ENCODE peak calls at places on chromosomes 6 and 20, in four cellular contexts. One of them, this sample, is unnamed.

GRCh38 chr6:90502866-90503407 is 83.9 kb downstream of the MAP3K7 start:
- DNase-seq in AG04449: no peak
- DNase-seq in RPMI7951: peak; percentile 8
- DNase-seq in stimulated activated CD8-positive, alpha-beta memory T cell treated with anti-CD3 and anti-CD28 coated beads, Interleukin-2, amount 100 ng/mL, for 1 hour: no peak
- DNase-seq in this sample: no peak

GRCh38 chr6:41625442-41625841 is 12.8 kb upstream of the MDFI start:
- DNase-seq in AG04449: no peak
- DNase-seq in RPMI7951: peak; percentile 49
- DNase-seq in stimulated activated CD8-positive, alpha-beta memory T cell treated with anti-CD3 and anti-CD28 coated beads, Interleukin-2, amount 100 ng/mL, for 1 hour: no peak
- DNase-seq in this sample: no peak

GRCh38 chr6:170456886-170457698 is 96.0 kb downstream of the PSMB1 start:
- DNase-seq in AG04449: no peak
- DNase-seq in RPMI7951: no peak
- DNase-seq in stimulated activated CD8-positive, alpha-beta memory T cell treated with anti-CD3 and anti-CD28 coated beads, Interleukin-2, amount 100 ng/mL, for 1 hour: no peak
- DNase-seq in this sample: no peak

GRCh38 chr6:7628479-7628878 is 38.5 kb downstream of the SNRNP48 start:
- DNase-seq in AG04449: no peak
- DNase-seq in RPMI7951: no peak
- DNase-seq in stimulated activated CD8-positive, alpha-beta memory T cell treated with anti-CD3 and anti-CD28 coated beads, Interleukin-2, amount 100 ng/mL, for 1 hour: no peak
- DNase-seq in this sample: no peak

GRCh38 chr6:85458184-85458583 is 8.3 kb downstream of the NT5E start:
- DNase-seq in AG04449: no peak
- DNase-seq in RPMI7951: no peak
- DNase-seq in stimulated activated CD8-positive, alpha-beta memory T cell treated with anti-CD3 and anti-CD28 coated beads, Interleukin-2, amount 100 ng/mL, for 1 hour: no peak
- DNase-seq in this sample: no peak

GRCh38 chr20:4050581-4050980 is 35.2 kb upstream of the RNF24 start:
- DNase-seq in AG04449: no peak
- DNase-seq in RPMI7951: no peak
- DNase-seq in stimulated activated CD8-positive, alpha-beta memory T cell treated with anti-CD3 and anti-CD28 coated beads, Interleukin-2, amount 100 ng/mL, for 1 hour: no peak
- DNase-seq in this sample: no peak

GRCh38 chr6:109002100-109002697 is 92.4 kb downstream of the SESN1 start:
- DNase-seq in AG04449: no peak
- DNase-seq in RPMI7951: peak; percentile 5
- DNase-seq in stimulated activated CD8-positive, alpha-beta memory T cell treated with anti-CD3 and anti-CD28 coated beads, Interleukin-2, amount 100 ng/mL, for 1 hour: no peak
- DNase-seq in this sample: no peak

GRCh38 chr6:123588546-123588895 is 48.2 kb downstream of the TRDN start:
- DNase-seq in AG04449: no peak
- DNase-seq in RPMI7951: no peak
- DNase-seq in stimulated activated CD8-positive, alpha-beta memory T cell treated with anti-CD3 and anti-CD28 coated beads, Interleukin-2, amount 100 ng/mL, for 1 hour: no peak
- DNase-seq in this sample: no peak

GRCh38 chr6:41071501-41071922 is 644 bp downstream of the OARD1 start:
- DNase-seq in AG04449: no peak
- DNase-seq in RPMI7951: no peak
- DNase-seq in stimulated activated CD8-positive, alpha-beta memory T cell treated with anti-CD3 and anti-CD28 coated beads, Interleukin-2, amount 100 ng/mL, for 1 hour: no peak
- DNase-seq in this sample: no peak

GRCh38 chr6:148596886-148597455 is 149.9 kb upstream of the UST start:
- DNase-seq in AG04449: no peak
- DNase-seq in RPMI7951: no peak
- DNase-seq in stimulated activated CD8-positive, alpha-beta memory T cell treated with anti-CD3 and anti-CD28 coated beads, Interleukin-2, amount 100 ng/mL, for 1 hour: no peak
- DNase-seq in this sample: no peak

GRCh38 chr6:99338188-99338587 is 11.3 kb downstream of the FAXC start:
- DNase-seq in AG04449: no peak
- DNase-seq in RPMI7951: no peak
- DNase-seq in stimulated activated CD8-positive, alpha-beta memory T cell treated with anti-CD3 and anti-CD28 coated beads, Interleukin-2, amount 100 ng/mL, for 1 hour: no peak
- DNase-seq in this sample: no peak

GRCh38 chr20:38523697-38524096 is 51.1 kb downstream of the RALGAPB start:
- DNase-seq in AG04449: no peak
- DNase-seq in RPMI7951: peak; percentile 50
- DNase-seq in stimulated activated CD8-positive, alpha-beta memory T cell treated with anti-CD3 and anti-CD28 coated beads, Interleukin-2, amount 100 ng/mL, for 1 hour: no peak
- DNase-seq in this sample: no peak

GRCh38 chr6:145529582-145529981 is 205.7 kb downstream of the EPM2A start:
- DNase-seq in AG04449: no peak
- DNase-seq in RPMI7951: peak; percentile 48
- DNase-seq in stimulated activated CD8-positive, alpha-beta memory T cell treated with anti-CD3 and anti-CD28 coated beads, Interleukin-2, amount 100 ng/mL, for 1 hour: no peak
- DNase-seq in this sample: no peak

GRCh38 chr6:30855429-30856069 is 28.8 kb upstream of the DDR1 start:
- DNase-seq in AG04449: no peak
- DNase-seq in RPMI7951: no peak
- DNase-seq in stimulated activated CD8-positive, alpha-beta memory T cell treated with anti-CD3 and anti-CD28 coated beads, Interleukin-2, amount 100 ng/mL, for 1 hour: no peak
- DNase-seq in this sample: no peak

GRCh38 chr6:117676577-117677218 is 1.4 kb downstream of the NUS1 start:
- DNase-seq in AG04449: no peak
- DNase-seq in RPMI7951: no peak
- DNase-seq in stimulated activated CD8-positive, alpha-beta memory T cell treated with anti-CD3 and anti-CD28 coated beads, Interleukin-2, amount 100 ng/mL, for 1 hour: no peak
- DNase-seq in this sample: no peak

GRCh38 chr6:6843057-6843627 is 254.6 kb downstream of the LY86 start:
- DNase-seq in AG04449: no peak
- DNase-seq in RPMI7951: peak; percentile 17
- DNase-seq in stimulated activated CD8-positive, alpha-beta memory T cell treated with anti-CD3 and anti-CD28 coated beads, Interleukin-2, amount 100 ng/mL, for 1 hour: no peak
- DNase-seq in this sample: no peak

GRCh38 chr6:38179300-38179699 is 359.8 kb downstream of the ZFAND3 start:
- DNase-seq in AG04449: no peak
- DNase-seq in RPMI7951: no peak
- DNase-seq in stimulated activated CD8-positive, alpha-beta memory T cell treated with anti-CD3 and anti-CD28 coated beads, Interleukin-2, amount 100 ng/mL, for 1 hour: no peak
- DNase-seq in this sample: no peak

GRCh38 chr6:90315354-90315960 is 18.8 kb upstream of the BACH2 start:
- DNase-seq in AG04449: no peak
- DNase-seq in RPMI7951: no peak
- DNase-seq in stimulated activated CD8-positive, alpha-beta memory T cell treated with anti-CD3 and anti-CD28 coated beads, Interleukin-2, amount 100 ng/mL, for 1 hour: no peak
- DNase-seq in this sample: no peak

GRCh38 chr20:22684072-22684762 is 99.8 kb upstream of the FOXA2 start:
- DNase-seq in AG04449: peak; percentile 12
- DNase-seq in RPMI7951: peak; percentile 76
- DNase-seq in stimulated activated CD8-positive, alpha-beta memory T cell treated with anti-CD3 and anti-CD28 coated beads, Interleukin-2, amount 100 ng/mL, for 1 hour: no peak
- DNase-seq in this sample: no peak

GRCh38 chr20:20498081-20498861 is 130.4 kb downstream of the INSM1 start:
- DNase-seq in AG04449: no peak
- DNase-seq in RPMI7951: peak; percentile 77
- DNase-seq in stimulated activated CD8-positive, alpha-beta memory T cell treated with anti-CD3 and anti-CD28 coated beads, Interleukin-2, amount 100 ng/mL, for 1 hour: no peak
- DNase-seq in this sample: no peak

GRCh38 chr20:50565874-50566273 is 55.7 kb downstream of the PTPN1 start:
- DNase-seq in AG04449: no peak
- DNase-seq in RPMI7951: no peak
- DNase-seq in stimulated activated CD8-positive, alpha-beta memory T cell treated with anti-CD3 and anti-CD28 coated beads, Interleukin-2, amount 100 ng/mL, for 1 hour: no peak
- DNase-seq in this sample: no peak

GRCh38 chr6:33967966-33968724 is 164.3 kb upstream of the MLN start:
- DNase-seq in AG04449: no peak
- DNase-seq in RPMI7951: peak; percentile 8
- DNase-seq in stimulated activated CD8-positive, alpha-beta memory T cell treated with anti-CD3 and anti-CD28 coated beads, Interleukin-2, amount 100 ng/mL, for 1 hour: no peak
- DNase-seq in this sample: no peak

GRCh38 chr6:127939442-127940066 is 38.7 kb upstream of the THEMIS start:
- DNase-seq in AG04449: no peak
- DNase-seq in RPMI7951: peak; percentile 25
- DNase-seq in stimulated activated CD8-positive, alpha-beta memory T cell treated with anti-CD3 and anti-CD28 coated beads, Interleukin-2, amount 100 ng/mL, for 1 hour: no peak
- DNase-seq in this sample: no peak

GRCh38 chr6:129748212-129748900 is 38.4 kb upstream of the ARHGAP18 start:
- DNase-seq in AG04449: no peak
- DNase-seq in RPMI7951: peak; percentile 79
- DNase-seq in stimulated activated CD8-positive, alpha-beta memory T cell treated with anti-CD3 and anti-CD28 coated beads, Interleukin-2, amount 100 ng/mL, for 1 hour: peak; percentile 9
- DNase-seq in this sample: no peak

GRCh38 chr6:138555294-138555988 is 56.1 kb upstream of the NHSL1 start:
- DNase-seq in AG04449: no peak
- DNase-seq in RPMI7951: peak; percentile 68
- DNase-seq in stimulated activated CD8-positive, alpha-beta memory T cell treated with anti-CD3 and anti-CD28 coated beads, Interleukin-2, amount 100 ng/mL, for 1 hour: no peak
- DNase-seq in this sample: no peak

GRCh38 chr6:26218824-26219223 is 131.6 kb downstream of the HFE start:
- DNase-seq in AG04449: no peak
- DNase-seq in RPMI7951: peak; percentile 58
- DNase-seq in stimulated activated CD8-positive, alpha-beta memory T cell treated with anti-CD3 and anti-CD28 coated beads, Interleukin-2, amount 100 ng/mL, for 1 hour: no peak
- DNase-seq in this sample: no peak

GRCh38 chr6:168294901-168295300 is 24.7 kb downstream of the DACT2 start:
- DNase-seq in AG04449: no peak
- DNase-seq in RPMI7951: no peak
- DNase-seq in stimulated activated CD8-positive, alpha-beta memory T cell treated with anti-CD3 and anti-CD28 coated beads, Interleukin-2, amount 100 ng/mL, for 1 hour: no peak
- DNase-seq in this sample: no peak

This sample was measured in brain pericyte.